ENCODE peak calls at places on chromosomes 2 and 18, in four cellular contexts. W is HAP-1, P is glutamatergic neuron, U is brain microvascular endothelial cell. F is an unnamed sample.

GRCh38 chr18:837922-838321 is 25.9 kb upstream of the YES1 start:
- DNase-seq in W (no peak), P (no peak), U (no peak), F (no peak)

GRCh38 chr2:187689372-187689771 is 135.1 kb upstream of the TFPI start:
- DNase-seq in W (no peak), P (no peak), U (no peak), F (no peak)

GRCh38 chr18:38611036-38611964 is 1045.7 kb upstream of the CELF4 start:
- DNase-seq in W (no peak), P (peak; percentile 30), U (no peak), F (no peak)

GRCh38 chr2:189553689-189554088 is 26.9 kb downstream of the SLC40A1 start:
- DNase-seq in W (no peak), P (no peak), U (no peak), F (no peak)

GRCh38 chr18:74407888-74408287 is 49.2 kb downstream of the DIPK1C start:
- DNase-seq in W (no peak), P (no peak), U (no peak), F (no peak)

GRCh38 chr2:56583796-56584313 is 400.1 kb downstream of the CCDC85A start:
- DNase-seq in W (no peak), P (no peak), U (no peak), F (no peak)

GRCh38 chr18:23725827-23726661 is 36.8 kb downstream of the LAMA3 start:
- DNase-seq in W (no peak), P (no peak), U (no peak), F (no peak)

GRCh38 chr2:114201781-114202180 is 240.7 kb upstream of the DPP10 start:
- DNase-seq in W (no peak), P (no peak), U (no peak), F (no peak)

GRCh38 chr18:25147878-25148488 is 204.0 kb downstream of the ZNF521 start:
- DNase-seq in W (no peak), P (no peak), U (no peak), F (no peak)

GRCh38 chr2:126858991-126859390 is 39.7 kb upstream of the TEX51 start:
- DNase-seq in W (no peak), P (no peak), U (no peak), F (no peak)

GRCh38 chr18:62690416-62690815 is 24.9 kb upstream of the PHLPP1 start:
- DNase-seq in W (no peak), P (no peak), U (no peak), F (no peak)

GRCh38 chr2:98445167-98445522 is 487 bp downstream of the INPP4A start:
- DNase-seq in W (no peak), P (peak; percentile 50), U (no peak), F (no peak)

GRCh38 chr18:7575465-7576026 is 8.4 kb downstream of the PTPRM start:
- DNase-seq in W (no peak), P (no peak), U (peak; percentile 43), F (no peak)

GRCh38 chr2:74148457-74149248 is 941 bp upstream of the BOLA3 start:
- DNase-seq in W (no peak), P (no peak), U (no peak), F (no peak)

GRCh38 chr2:105576050-105576439 is 168.7 kb upstream of the NCK2 start:
- DNase-seq in W (no peak), P (no peak), U (no peak), F (no peak)

GRCh38 chr18:11259421-11259820 is 110.1 kb upstream of the PIEZO2 start:
- DNase-seq in W (no peak), P (no peak), U (no peak), F (no peak)

GRCh38 chr18:56402872-56403516 is 235.4 kb downstream of the TXNL1 start:
- DNase-seq in W (no peak), P (no peak), U (peak; percentile 52), F (no peak)

GRCh38 chr2:46857871-46858696 is 57.5 kb downstream of the MCFD2 start:
- DNase-seq in W (no peak), P (no peak), U (peak; percentile 91), F (no peak)

GRCh38 chr2:200765139-200765951 is 46.4 kb upstream of the BZW1 start:
- DNase-seq in W (no peak), P (no peak), U (peak; percentile 96), F (no peak)

GRCh38 chr2:11925295-11925694 is 178.9 kb downstream of the LPIN1 start:
- DNase-seq in W (no peak), P (no peak), U (no peak), F (no peak)

GRCh38 chr2:225070811-225071210 is 28.5 kb upstream of the DOCK10 start:
- DNase-seq in W (no peak), P (peak; percentile 15), U (no peak), F (no peak)

GRCh38 chr2:158616480-158616879 is 159.7 kb downstream of the PKP4 start:
- DNase-seq in W (no peak), P (no peak), U (no peak), F (no peak)

GRCh38 chr2:134862069-134862468 is 23.7 kb downstream of the ACMSD start:
- DNase-seq in W (no peak), P (no peak), U (no peak), F (no peak)

GRCh38 chr18:54849683-54850082 is 21.4 kb downstream of the RAB27B start:
- DNase-seq in W (no peak), P (no peak), U (no peak), F (no peak)

GRCh38 chr2:214772443-214773034 is 36.9 kb downstream of the BARD1 start:
- DNase-seq in W (no peak), P (no peak), U (no peak), F (no peak)

GRCh38 chr2:178804791-178805190 is 2.4 kb downstream of the TTN start:
- DNase-seq in W (no peak), P (no peak), U (peak; percentile 5), F (no peak)

GRCh38 chr2:46470114-46470628 is 9.2 kb upstream of the TMEM247 start:
- DNase-seq in W (no peak), P (no peak), U (no peak), F (no peak)

GRCh38 chr2:85799215-85799956 is 45.6 kb downstream of the ATOH8 start:
- DNase-seq in W (peak; percentile 5), P (no peak), U (no peak), F (no peak)